ENCODE peak calls at places on chromosome 16, in five cellular contexts. E is HT1080, H is A549, G is Ammon's horn, M is GDM1. K is an unnamed sample.
A peak's percentile ranks its signal among the peaks of the same experiment; 100 is the strongest.

GRCh38 chr16:57906385-57907316 is 64.3 kb downstream of the CNGB1 start:
- DNase-seq in E (no peak), H (no peak), G (peak; percentile 29), M (no peak), K (peak; percentile 13)

GRCh38 chr16:90004577-90004976 is 14.7 kb downstream of the DBNDD1 start:
- DNase-seq in E (no peak), H (no peak), G (no peak), M (no peak), K (no peak)

GRCh38 chr16:30802971-30803370 is 16.0 kb upstream of the ZNF629 start:
- DNase-seq in E (no peak), H (no peak), G (no peak), M (no peak), K (no peak)

GRCh38 chr16:9176547-9177418 is 85.3 kb downstream of the HAPSTR1 start:
- DNase-seq in E (no peak), H (no peak), G (peak; percentile 94), M (no peak), K (no peak)

GRCh38 chr16:13036600-13036999 is 135.2 kb downstream of the SHISA9 start:
- DNase-seq in E (peak; percentile 20), H (peak; percentile 30), G (peak; percentile 16), M (peak; percentile 12), K (peak; percentile 41)

GRCh38 chr16:79639576-79640311 is 39.2 kb upstream of the MAF start:
- DNase-seq in E (peak; percentile 60), H (peak; percentile 74), G (no peak), M (no peak), K (no peak)

GRCh38 chr16:3119701-3120408 is 7.5 kb downstream of the ZNF205 start:
- DNase-seq in E (no peak), H (no peak), G (no peak), M (no peak), K (no peak)

GRCh38 chr16:3641801-3642396 is 12.6 kb upstream of the DNASE1 start:
- DNase-seq in E (no peak), H (no peak), G (no peak), M (no peak), K (no peak)

GRCh38 chr16:11349599-11350276 is 4.5 kb downstream of the RMI2 start:
- DNase-seq in E (peak; percentile 28), H (no peak), G (peak; percentile 71), M (peak; percentile 35), K (peak; percentile 62)

GRCh38 chr16:23914935-23915549 is 79.3 kb downstream of the PRKCB start:
- DNase-seq in E (no peak), H (no peak), G (no peak), M (no peak), K (no peak)

GRCh38 chr16:67025151-67025550 is 3.8 kb upstream of the CBFB start:
- DNase-seq in E (no peak), H (no peak), G (no peak), M (no peak), K (no peak)

GRCh38 chr16:80583466-80583865 is 42.7 kb downstream of the DYNLRB2 start:
- DNase-seq in E (peak; percentile 92), H (no peak), G (peak; percentile 28), M (no peak), K (no peak)

GRCh38 chr16:23160082-23160481 is 10.8 kb upstream of the USP31 start:
- DNase-seq in E (no peak), H (no peak), G (no peak), M (no peak), K (no peak)

GRCh38 chr16:84139628-84140258 is 5.2 kb downstream of the HSDL1 start:
- DNase-seq in E (no peak), H (no peak), G (no peak), M (no peak), K (no peak)

GRCh38 chr16:626787-627457 is 3.9 kb upstream of the WFIKKN1 start:
- DNase-seq in E (peak; percentile 96), H (peak; percentile 92), G (peak; percentile 70), M (no peak), K (no peak)

GRCh38 chr16:81831722-81832126 is 52.6 kb downstream of the PLCG2 start:
- DNase-seq in E (peak; percentile 72), H (no peak), G (peak; percentile 66), M (peak; percentile 75), K (peak; percentile 95)

K was measured in KBM-7.